ENCODE peak calls at places on chromosomes 5 and 9, in ten cellular contexts. One of them, this sample, is unnamed.
A peak's percentile ranks its signal among the peaks of the same experiment; 100 is the strongest.

GRCh38 chr9:297104-297794 is 82.6 kb downstream of the DOCK8 start:
- DNase-seq in transverse colon: peak; percentile 29
- DNase-seq in prostate gland: peak; percentile 26
- DNase-seq in lower leg skin: no peak
- DNase-seq in GM12891: peak; percentile 19
- DNase-seq in heart left ventricle: peak; percentile 18
- DNase-seq in thyroid gland: no peak
- DNase-seq in spleen: peak; percentile 82
- DNase-seq in A549: peak; percentile 16
- DNase-seq in endothelial cell of umbilical vein: no peak
- DNase-seq in this sample: no peak

GRCh38 chr5:15929616-15930303 is 249.8 kb downstream of the MARCHF11 start:
- DNase-seq in transverse colon: no peak
- DNase-seq in prostate gland: no peak
- DNase-seq in lower leg skin: no peak
- DNase-seq in GM12891: no peak
- DNase-seq in heart left ventricle: no peak
- DNase-seq in thyroid gland: no peak
- DNase-seq in spleen: no peak
- DNase-seq in A549: no peak
- DNase-seq in endothelial cell of umbilical vein: no peak
- DNase-seq in this sample: no peak

GRCh38 chr5:50724-51499 is 41.1 kb upstream of the PLEKHG4B start:
- DNase-seq in transverse colon: no peak
- DNase-seq in prostate gland: no peak
- DNase-seq in lower leg skin: no peak
- DNase-seq in GM12891: no peak
- DNase-seq in heart left ventricle: no peak
- DNase-seq in thyroid gland: no peak
- DNase-seq in spleen: no peak
- DNase-seq in A549: no peak
- DNase-seq in endothelial cell of umbilical vein: no peak
- DNase-seq in this sample: no peak

GRCh38 chr5:142325677-142326479 is 1.1 kb upstream of the SPRY4 start:
- DNase-seq in transverse colon: peak; percentile 47
- DNase-seq in prostate gland: peak; percentile 31
- DNase-seq in lower leg skin: peak; percentile 90
- DNase-seq in GM12891: peak; percentile 28
- DNase-seq in heart left ventricle: peak; percentile 76
- DNase-seq in thyroid gland: peak; percentile 65
- DNase-seq in spleen: no peak
- DNase-seq in A549: peak; percentile 90
- DNase-seq in endothelial cell of umbilical vein: peak; percentile 19
- DNase-seq in this sample: peak; percentile 71

GRCh38 chr5:56170557-56170956 is 62.6 kb downstream of the ANKRD55 start:
- DNase-seq in transverse colon: no peak
- DNase-seq in prostate gland: no peak
- DNase-seq in lower leg skin: no peak
- DNase-seq in GM12891: no peak
- DNase-seq in heart left ventricle: peak; percentile 32
- DNase-seq in thyroid gland: no peak
- DNase-seq in spleen: no peak
- DNase-seq in A549: no peak
- DNase-seq in endothelial cell of umbilical vein: peak; percentile 77
- DNase-seq in this sample: no peak

GRCh38 chr9:32581512-32582143 is 8.7 kb upstream of the NDUFB6 start:
- DNase-seq in transverse colon: no peak
- DNase-seq in prostate gland: no peak
- DNase-seq in lower leg skin: no peak
- DNase-seq in GM12891: no peak
- DNase-seq in heart left ventricle: no peak
- DNase-seq in thyroid gland: peak; percentile 23
- DNase-seq in spleen: no peak
- DNase-seq in A549: peak; percentile 36
- DNase-seq in endothelial cell of umbilical vein: peak; percentile 73
- DNase-seq in this sample: no peak

GRCh38 chr9:114938687-114939575 is 8.5 kb upstream of the TNFSF8 start:
- DNase-seq in transverse colon: no peak
- DNase-seq in prostate gland: no peak
- DNase-seq in lower leg skin: no peak
- DNase-seq in GM12891: no peak
- DNase-seq in heart left ventricle: no peak
- DNase-seq in thyroid gland: no peak
- DNase-seq in spleen: no peak
- DNase-seq in A549: no peak
- DNase-seq in endothelial cell of umbilical vein: no peak
- DNase-seq in this sample: no peak

GRCh38 chr5:169248520-169248919 is 52.4 kb downstream of the SLIT3 start:
- DNase-seq in transverse colon: no peak
- DNase-seq in prostate gland: no peak
- DNase-seq in lower leg skin: no peak
- DNase-seq in GM12891: no peak
- DNase-seq in heart left ventricle: no peak
- DNase-seq in thyroid gland: no peak
- DNase-seq in spleen: no peak
- DNase-seq in A549: no peak
- DNase-seq in endothelial cell of umbilical vein: no peak
- DNase-seq in this sample: no peak

GRCh38 chr9:114822708-114823107 is 16.9 kb upstream of the TNFSF15 start:
- DNase-seq in transverse colon: no peak
- DNase-seq in prostate gland: no peak
- DNase-seq in lower leg skin: no peak
- DNase-seq in GM12891: no peak
- DNase-seq in heart left ventricle: no peak
- DNase-seq in thyroid gland: no peak
- DNase-seq in spleen: no peak
- DNase-seq in A549: no peak
- DNase-seq in endothelial cell of umbilical vein: no peak
- DNase-seq in this sample: no peak

GRCh38 chr9:89746385-89747116 is 141.7 kb downstream of the GADD45G start:
- DNase-seq in transverse colon: no peak
- DNase-seq in prostate gland: no peak
- DNase-seq in lower leg skin: no peak
- DNase-seq in GM12891: no peak
- DNase-seq in heart left ventricle: peak; percentile 56
- DNase-seq in thyroid gland: no peak
- DNase-seq in spleen: no peak
- DNase-seq in A549: no peak
- DNase-seq in endothelial cell of umbilical vein: no peak
- DNase-seq in this sample: no peak

GRCh38 chr9:130927995-130928900 is 10.8 kb downstream of the FIBCD1 start:
- DNase-seq in transverse colon: peak; percentile 32
- DNase-seq in prostate gland: peak; percentile 34
- DNase-seq in lower leg skin: no peak
- DNase-seq in GM12891: peak; percentile 69
- DNase-seq in heart left ventricle: peak; percentile 56
- DNase-seq in thyroid gland: peak; percentile 86
- DNase-seq in spleen: no peak
- DNase-seq in A549: peak; percentile 83
- DNase-seq in endothelial cell of umbilical vein: peak; percentile 29
- DNase-seq in this sample: peak; percentile 49

GRCh38 chr5:54834121-54834842 is 151.1 kb downstream of the ESM1 start:
- DNase-seq in transverse colon: no peak
- DNase-seq in prostate gland: no peak
- DNase-seq in lower leg skin: no peak
- DNase-seq in GM12891: no peak
- DNase-seq in heart left ventricle: peak; percentile 58
- DNase-seq in thyroid gland: no peak
- DNase-seq in spleen: no peak
- DNase-seq in A549: no peak
- DNase-seq in endothelial cell of umbilical vein: peak; percentile 60
- DNase-seq in this sample: no peak

GRCh38 chr9:22452415-22453010 is 5.9 kb downstream of the DMRTA1 start:
- DNase-seq in transverse colon: peak; percentile 54
- DNase-seq in prostate gland: peak; percentile 29
- DNase-seq in lower leg skin: no peak
- DNase-seq in GM12891: no peak
- DNase-seq in heart left ventricle: no peak
- DNase-seq in thyroid gland: peak; percentile 53
- DNase-seq in spleen: peak; percentile 51
- DNase-seq in A549: peak; percentile 6
- DNase-seq in endothelial cell of umbilical vein: peak; percentile 63
- DNase-seq in this sample: no peak

DNA sequence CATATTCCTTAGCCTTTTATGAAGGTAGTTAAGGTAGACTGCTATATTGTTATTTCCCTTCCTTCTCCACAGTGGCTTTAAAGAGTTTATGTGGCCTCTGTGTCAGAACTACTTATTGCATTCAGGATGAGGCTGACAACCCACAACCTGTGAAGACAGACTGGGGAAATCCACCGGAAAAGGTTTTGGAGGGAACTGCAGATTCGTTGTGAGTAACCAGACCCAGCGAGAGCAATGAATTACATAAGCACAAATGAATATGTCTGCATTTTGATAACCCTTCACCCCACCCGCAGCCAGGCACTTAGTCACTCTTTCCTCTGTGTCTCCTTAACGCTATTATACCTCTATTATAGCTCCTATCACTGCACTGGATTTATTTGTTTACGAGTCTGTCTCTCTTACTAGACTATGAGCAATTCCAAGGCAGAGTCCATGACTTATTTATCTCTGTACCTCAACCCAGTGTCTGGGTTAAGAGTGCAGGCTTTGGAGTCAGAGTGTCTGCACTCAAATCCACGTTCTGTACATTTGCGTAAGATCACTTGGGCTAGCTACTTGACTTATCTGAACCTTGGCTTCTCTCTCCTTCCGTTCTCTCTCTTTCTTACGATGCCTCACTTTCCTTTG is 19.2 kb downstream of the KCTD16 start:
- DNase-seq in transverse colon: peak; percentile 53
- DNase-seq in prostate gland: no peak
- DNase-seq in lower leg skin: no peak
- DNase-seq in GM12891: no peak
- DNase-seq in heart left ventricle: no peak
- DNase-seq in thyroid gland: no peak
- DNase-seq in spleen: no peak
- DNase-seq in A549: peak; percentile 16
- DNase-seq in endothelial cell of umbilical vein: peak; percentile 98
- DNase-seq in this sample: peak; percentile 14
- TF ChIP-seq POLR2A in transverse colon: no peak
- TF ChIP-seq POLR2A in prostate gland: no peak
- TF ChIP-seq POLR2A in lower leg skin: no peak
- TF ChIP-seq POLR2A in GM12891: no peak
- TF ChIP-seq POLR2A in heart left ventricle: no peak
- TF ChIP-seq POLR2A in thyroid gland: no peak
- TF ChIP-seq POLR2A in spleen: no peak
- TF ChIP-seq POLR2A in A549: no peak
- TF ChIP-seq POLR2A in endothelial cell of umbilical vein: peak; percentile 74
- TF ChIP-seq POLR2A in this sample: no peak

GRCh38 chr9:69940668-69941067 is 103.0 kb upstream of the MAMDC2 start:
- DNase-seq in transverse colon: no peak
- DNase-seq in prostate gland: no peak
- DNase-seq in lower leg skin: no peak
- DNase-seq in GM12891: no peak
- DNase-seq in heart left ventricle: no peak
- DNase-seq in thyroid gland: no peak
- DNase-seq in spleen: no peak
- DNase-seq in A549: no peak
- DNase-seq in endothelial cell of umbilical vein: no peak
- DNase-seq in this sample: no peak
- TF ChIP-seq POLR2A in transverse colon: no peak
- TF ChIP-seq POLR2A in prostate gland: no peak
- TF ChIP-seq POLR2A in lower leg skin: no peak
- TF ChIP-seq POLR2A in GM12891: no peak
- TF ChIP-seq POLR2A in heart left ventricle: no peak
- TF ChIP-seq POLR2A in thyroid gland: no peak
- TF ChIP-seq POLR2A in spleen: no peak
- TF ChIP-seq POLR2A in A549: no peak
- TF ChIP-seq POLR2A in endothelial cell of umbilical vein: no peak
- TF ChIP-seq POLR2A in this sample: no peak

GRCh38 chr5:140690941-140691924 is at the start of the genes HARS1 and HARS2:
- DNase-seq in transverse colon: peak; percentile 94
- DNase-seq in prostate gland: peak; percentile 88
- DNase-seq in lower leg skin: peak; percentile 98
- DNase-seq in GM12891: peak; percentile 82
- DNase-seq in heart left ventricle: peak; percentile 92
- DNase-seq in thyroid gland: peak; percentile 90
- DNase-seq in spleen: peak; percentile 96
- DNase-seq in A549: peak; percentile 98
- DNase-seq in endothelial cell of umbilical vein: peak; percentile 94
- DNase-seq in this sample: peak; percentile 71
- TF ChIP-seq POLR2A in transverse colon: peak; percentile 75
- TF ChIP-seq POLR2A in prostate gland: peak; percentile 10
- TF ChIP-seq POLR2A in lower leg skin: no peak
- TF ChIP-seq POLR2A in GM12891: peak; percentile 88
- TF ChIP-seq POLR2A in heart left ventricle: no peak
- TF ChIP-seq POLR2A in thyroid gland: no peak
- TF ChIP-seq POLR2A in spleen: no peak
- TF ChIP-seq POLR2A in A549: peak; percentile 93
- TF ChIP-seq POLR2A in endothelial cell of umbilical vein: peak; percentile 90
- TF ChIP-seq POLR2A in this sample: peak; percentile 89

GRCh38 chr5:119398713-119399492 is 43.1 kb downstream of the TNFAIP8 start:
- DNase-seq in transverse colon: peak; percentile 73
- DNase-seq in prostate gland: no peak
- DNase-seq in lower leg skin: peak; percentile 96
- DNase-seq in GM12891: no peak
- DNase-seq in heart left ventricle: peak; percentile 64
- DNase-seq in thyroid gland: peak; percentile 89
- DNase-seq in spleen: no peak
- DNase-seq in A549: no peak
- DNase-seq in endothelial cell of umbilical vein: no peak
- DNase-seq in this sample: no peak

GRCh38 chr5:119397518-119398380 is 41.9 kb downstream of the TNFAIP8 start:
- DNase-seq in transverse colon: no peak
- DNase-seq in prostate gland: no peak
- DNase-seq in lower leg skin: no peak
- DNase-seq in GM12891: no peak
- DNase-seq in heart left ventricle: no peak
- DNase-seq in thyroid gland: no peak
- DNase-seq in spleen: no peak
- DNase-seq in A549: no peak
- DNase-seq in endothelial cell of umbilical vein: peak; percentile 57
- DNase-seq in this sample: no peak

GRCh38 chr5:119395080-119395836 is 39.4 kb downstream of the TNFAIP8 start:
- DNase-seq in transverse colon: no peak
- DNase-seq in prostate gland: no peak
- DNase-seq in lower leg skin: no peak
- DNase-seq in GM12891: no peak
- DNase-seq in heart left ventricle: no peak
- DNase-seq in thyroid gland: no peak
- DNase-seq in spleen: no peak
- DNase-seq in A549: no peak
- DNase-seq in endothelial cell of umbilical vein: no peak
- DNase-seq in this sample: no peak

GRCh38 chr5:119393746-119394145 is 37.9 kb downstream of the TNFAIP8 start:
- DNase-seq in transverse colon: no peak
- DNase-seq in prostate gland: no peak
- DNase-seq in lower leg skin: no peak
- DNase-seq in GM12891: no peak
- DNase-seq in heart left ventricle: no peak
- DNase-seq in thyroid gland: no peak
- DNase-seq in spleen: no peak
- DNase-seq in A549: no peak
- DNase-seq in endothelial cell of umbilical vein: peak; percentile 76
- DNase-seq in this sample: no peak

DNA sequence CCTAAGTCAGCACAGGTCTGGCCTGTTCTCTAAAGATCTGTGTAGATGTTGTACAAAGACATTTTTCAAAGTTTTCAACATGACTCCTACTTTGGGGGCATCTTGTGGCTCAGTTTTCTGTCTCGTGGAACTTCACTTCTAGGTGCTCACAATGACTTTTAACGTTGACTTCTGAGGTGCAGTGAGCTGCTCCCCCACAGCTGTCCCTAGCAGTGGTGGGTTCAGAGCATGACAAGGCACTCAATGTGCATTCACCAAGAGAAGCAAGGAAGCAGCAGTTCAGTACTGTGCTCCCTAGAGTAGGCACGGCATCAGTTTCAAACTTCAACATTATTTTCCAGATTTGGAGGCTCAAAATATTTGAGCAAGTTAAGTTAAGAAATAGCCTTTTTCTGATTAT is 40.4 kb downstream of the TNFAIP8 start:
- DNase-seq in transverse colon: no peak
- DNase-seq in prostate gland: no peak
- DNase-seq in lower leg skin: no peak
- DNase-seq in GM12891: no peak
- DNase-seq in heart left ventricle: no peak
- DNase-seq in thyroid gland: no peak
- DNase-seq in spleen: no peak
- DNase-seq in A549: no peak
- DNase-seq in endothelial cell of umbilical vein: no peak
- DNase-seq in this sample: no peak
- TF ChIP-seq POLR2A in transverse colon: no peak
- TF ChIP-seq POLR2A in prostate gland: no peak
- TF ChIP-seq POLR2A in lower leg skin: no peak
- TF ChIP-seq POLR2A in GM12891: no peak
- TF ChIP-seq POLR2A in heart left ventricle: no peak
- TF ChIP-seq POLR2A in thyroid gland: no peak
- TF ChIP-seq POLR2A in spleen: no peak
- TF ChIP-seq POLR2A in A549: no peak
- TF ChIP-seq POLR2A in endothelial cell of umbilical vein: no peak
- TF ChIP-seq POLR2A in this sample: no peak

This sample was measured in H54.